ENCODE peak calls at places on chromosomes 4 and X, in ten cellular contexts. F is mesendoderm, L is small intestine, V is PC-9, D is WERI-Rb-1, O is GM23338, G is GM12878, H is ovary, B is upper lobe of right lung, A is brain microvascular endothelial cell. N is an unnamed sample.

GRCh38 chr4:26570596-26570995 is 13.3 kb upstream of the TBC1D19 start:
- DNase-seq in F (no peak), L (no peak), V (no peak), D (no peak), O (no peak), G (no peak), H (no peak), B (no peak), A (no peak), N (no peak)

GRCh38 chr4:101346312-101346561 is 1.1 kb downstream of the PPP3CA start:
- DNase-seq in F (no peak), L (no peak), V (no peak), D (no peak), O (no peak), G (no peak), H (no peak), B (no peak), A (no peak), N (no peak)

GRCh38 chrX:46376246-46376885 is 168.9 kb downstream of the ZNF674 start:
- DNase-seq in F (peak), L (peak), V (peak), D (peak), O (peak), G (no peak), H (no peak), B (no peak), A (peak), N (no peak)

GRCh38 chrX:112866175-112866574 is 25.5 kb upstream of the AMOT start:
- DNase-seq in F (no peak), L (no peak), V (no peak), D (no peak), O (no peak), G (no peak), H (no peak), B (no peak), A (no peak), N (no peak)

GRCh38 chr4:15717126-15717525 is 14.3 kb downstream of the BST1 start:
- DNase-seq in F (no peak), L (no peak), V (no peak), D (no peak), O (no peak), G (no peak), H (no peak), B (no peak), A (peak), N (peak)

GRCh38 chrX:9416562-9417319 is 48.1 kb upstream of the TBL1X start:
- DNase-seq in F (no peak), L (no peak), V (peak), D (no peak), O (no peak), G (no peak), H (no peak), B (no peak), A (no peak), N (peak)

GRCh38 chr4:128528793-128529553 is 241.4 kb upstream of the PGRMC2 start:
- DNase-seq in F (peak), L (no peak), V (peak), D (no peak), O (peak), G (no peak), H (no peak), B (no peak), A (peak), N (peak)

GRCh38 chr4:94976371-94977011 is 218.7 kb downstream of the BMPR1B start:
- DNase-seq in F (no peak), L (no peak), V (no peak), D (no peak), O (no peak), G (no peak), H (no peak), B (no peak), A (peak), N (no peak)

GRCh38 chrX:9370888-9371287 is 94.0 kb upstream of the TBL1X start:
- DNase-seq in F (no peak), L (no peak), V (no peak), D (no peak), O (no peak), G (no peak), H (no peak), B (no peak), A (no peak), N (no peak)

GRCh38 chr4:6109842-6110560 is 90.3 kb downstream of the JAKMIP1 start:
- DNase-seq in F (peak), L (peak), V (peak), D (peak), O (peak), G (no peak), H (no peak), B (no peak), A (no peak), N (no peak)

DNA sequence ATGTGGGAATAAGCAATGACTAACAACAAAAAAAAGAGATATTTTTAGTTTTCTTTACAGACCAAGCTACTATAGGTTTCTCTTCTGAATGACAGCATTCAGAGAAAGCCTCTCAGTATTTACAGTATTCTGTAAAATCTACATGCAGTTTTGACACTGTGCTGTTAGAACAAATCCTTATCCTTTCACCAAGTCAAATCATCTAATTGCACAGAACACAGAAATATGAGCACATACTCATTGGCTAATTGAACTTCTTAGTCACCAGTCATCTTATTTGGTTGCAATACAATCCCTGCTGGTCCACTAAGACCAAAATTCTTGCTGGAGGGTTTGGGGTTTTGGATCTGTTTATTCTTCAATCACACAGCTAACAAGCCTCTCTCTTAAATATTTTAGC is 5.7 kb downstream of the ACOT9 start:
- DNase-seq in F (no peak), L (no peak), V (no peak), D (no peak), O (no peak), G (no peak), H (no peak), B (no peak), A (no peak), N (no peak)
- H3K4me3 ChIP-seq in F (no peak), L (no peak), V (no peak), D (no peak), O (no peak), G (no peak), H (no peak), B (no peak), A (no peak), N (no peak)

DNA sequence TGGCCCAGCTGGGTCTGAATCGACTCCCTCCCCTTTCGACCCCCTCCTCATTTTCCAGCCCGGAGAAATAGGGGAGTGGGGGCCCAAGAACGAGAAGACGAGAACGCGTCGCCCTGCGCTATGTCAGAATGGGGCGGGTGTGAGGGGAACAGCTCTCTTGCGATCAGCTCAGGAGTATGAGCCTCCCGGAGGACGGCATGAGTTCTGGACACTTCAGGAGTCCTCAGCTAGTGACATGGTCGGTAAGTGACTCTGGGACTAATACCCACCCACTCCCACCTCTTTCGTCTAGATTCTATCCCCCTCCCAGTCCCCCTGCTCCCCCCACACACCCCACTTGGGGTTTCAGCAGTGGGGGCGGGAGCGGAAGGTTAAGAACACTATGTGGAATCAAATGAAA is 944 bp downstream of the KLF8 start:
- DNase-seq in F (peak), L (no peak), V (peak), D (no peak), O (peak), G (no peak), H (peak), B (peak), A (no peak), N (no peak)
- H3K4me3 ChIP-seq in F (peak), L (no peak), V (peak), D (no peak), O (peak), G (peak), H (peak), B (peak), A (no peak), N (peak)

DNA sequence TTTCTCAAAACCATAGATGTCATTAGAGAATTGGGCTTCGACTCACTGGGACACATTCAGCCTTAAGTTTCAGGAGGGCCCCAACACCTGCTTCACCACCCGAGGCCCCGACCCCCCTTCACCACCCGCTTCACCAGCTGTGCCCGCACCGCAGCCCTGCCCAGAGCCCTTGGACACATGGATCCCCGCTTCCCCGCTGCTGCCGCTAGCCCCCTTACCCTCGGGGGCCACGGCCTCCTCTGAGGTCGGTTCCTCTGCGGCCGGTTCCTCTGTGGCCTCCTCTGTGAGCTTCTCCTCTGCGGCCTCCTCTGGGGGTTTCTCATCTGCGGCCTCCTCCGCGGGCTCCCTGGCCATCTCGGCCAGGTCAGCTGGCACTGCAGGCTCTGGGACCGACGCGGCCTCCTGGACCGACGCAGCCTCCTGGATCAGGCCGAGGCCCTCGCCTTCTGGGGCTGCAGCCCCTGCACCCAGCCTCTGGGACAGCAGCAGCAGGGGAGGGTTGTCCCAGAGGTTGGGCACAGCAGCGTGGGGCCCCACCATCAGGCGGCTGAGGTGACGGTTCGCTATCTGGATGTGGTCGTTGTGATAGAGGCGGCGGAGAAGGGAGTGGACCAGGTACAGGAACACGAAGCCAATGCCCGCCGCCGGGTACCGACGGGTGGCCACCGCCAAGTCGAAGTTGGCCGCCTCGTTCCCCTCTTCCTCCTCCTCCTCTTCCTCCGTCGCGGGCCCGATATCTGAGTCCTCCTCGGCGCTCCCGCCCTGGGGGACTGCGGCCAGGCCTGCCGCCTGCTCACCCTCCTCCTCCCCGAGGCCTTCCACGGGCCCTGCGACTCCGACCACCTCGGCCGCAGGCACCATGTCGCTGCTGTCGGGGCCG is 748 bp downstream of the CT47B1 start:
- DNase-seq in F (no peak), L (no peak), V (no peak), D (no peak), O (no peak), G (no peak), H (no peak), B (no peak), A (no peak), N (no peak)
- H3K4me3 ChIP-seq in F (no peak), L (no peak), V (no peak), D (no peak), O (no peak), G (no peak), H (no peak), B (no peak), A (no peak), N (no peak)

DNA sequence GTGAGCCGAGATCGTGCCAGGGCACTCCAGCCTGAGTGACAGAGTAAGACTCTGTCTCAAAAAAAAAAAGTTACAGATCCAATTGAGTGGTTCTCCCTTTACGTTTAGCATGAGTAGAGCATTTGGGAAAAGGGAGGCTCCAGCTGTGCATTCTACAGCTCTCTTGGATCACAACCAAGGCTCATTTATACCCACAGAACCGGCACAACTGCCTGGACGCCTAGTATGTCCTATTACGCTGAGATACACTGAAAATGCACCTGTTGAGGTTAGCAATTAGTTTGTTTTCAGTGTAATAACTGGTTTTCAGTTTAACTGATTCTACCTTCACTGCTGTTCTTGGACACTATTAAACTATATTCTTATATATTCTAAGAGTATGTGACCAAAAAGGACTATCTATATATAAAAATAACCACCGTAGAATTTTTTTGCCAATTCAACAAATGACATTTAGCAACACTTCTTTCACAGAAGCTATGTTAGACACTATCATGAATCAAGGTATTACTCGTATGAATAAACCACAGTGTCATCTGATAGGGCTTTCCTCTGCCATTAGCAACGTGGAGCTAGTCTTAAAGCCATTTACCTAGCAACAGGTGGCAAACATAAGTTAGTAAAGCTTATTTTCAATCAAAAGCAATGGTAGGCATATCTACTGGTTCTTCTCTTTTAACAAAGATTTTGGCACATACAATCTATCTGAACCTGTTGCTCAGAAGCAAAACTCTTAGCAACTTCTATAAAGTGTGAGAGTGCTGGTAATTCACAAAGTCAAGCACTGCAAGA is 3.6 kb downstream of the OTUD4 start:
- DNase-seq in F (no peak), L (peak), V (no peak), D (no peak), O (no peak), G (no peak), H (no peak), B (no peak), A (no peak), N (no peak)
- H3K4me3 ChIP-seq in F (no peak), L (no peak), V (peak), D (no peak), O (peak), G (peak), H (no peak), B (peak), A (no peak), N (no peak)

GRCh38 chr4:184514121-184514988 is 40.0 kb upstream of the IRF2 start:
- DNase-seq in F (peak), L (no peak), V (no peak), D (no peak), O (no peak), G (peak), H (no peak), B (peak), A (peak), N (peak)
- H3K4me3 ChIP-seq in F (no peak), L (no peak), V (no peak), D (no peak), O (no peak), G (peak), H (no peak), B (no peak), A (no peak), N (no peak)

GRCh38 chr4:75071241-75071778 is 138.4 kb downstream of the PARM1 start:
- DNase-seq in F (no peak), L (no peak), V (no peak), D (peak), O (no peak), G (no peak), H (no peak), B (no peak), A (no peak), N (no peak)

GRCh38 chr4:75069493-75070074 is 136.7 kb downstream of the PARM1 start:
- DNase-seq in F (no peak), L (no peak), V (no peak), D (no peak), O (no peak), G (peak), H (no peak), B (no peak), A (no peak), N (no peak)
- H3K4me3 ChIP-seq in F (no peak), L (no peak), V (no peak), D (no peak), O (no peak), G (peak), H (no peak), B (no peak), A (no peak), N (no peak)

GRCh38 chr4:77827343-77827742 is 8.2 kb upstream of the CNOT6L start:
- DNase-seq in F (no peak), L (peak), V (no peak), D (no peak), O (no peak), G (no peak), H (no peak), B (no peak), A (no peak), N (no peak)
- H3K4me3 ChIP-seq in F (no peak), L (no peak), V (no peak), D (no peak), O (no peak), G (no peak), H (no peak), B (no peak), A (no peak), N (no peak)

DNA sequence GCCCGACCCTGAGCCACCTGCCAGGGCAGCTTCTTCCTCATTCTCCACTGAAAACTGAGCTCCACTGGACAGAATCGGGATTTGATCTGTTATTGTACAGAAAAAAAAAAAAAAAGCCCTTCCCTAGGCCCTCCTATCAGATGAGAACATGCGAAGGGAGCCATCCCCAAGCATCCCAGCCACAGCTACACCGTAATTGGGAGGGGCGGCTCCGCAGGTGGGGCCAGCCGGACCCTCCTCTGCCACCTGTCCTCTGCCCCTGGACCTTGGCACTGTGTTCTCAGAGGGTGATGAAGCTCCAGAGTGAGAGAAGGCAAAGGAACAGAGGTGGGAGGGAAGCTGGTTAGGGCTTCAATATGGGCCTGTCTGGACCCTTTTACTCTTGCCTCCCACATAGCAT is 240.0 kb upstream of the PSAPL1 start:
- DNase-seq in F (no peak), L (no peak), V (no peak), D (no peak), O (no peak), G (no peak), H (no peak), B (no peak), A (no peak), N (no peak)
- H3K4me3 ChIP-seq in F (no peak), L (no peak), V (no peak), D (no peak), O (no peak), G (no peak), H (no peak), B (no peak), A (no peak), N (no peak)

DNA sequence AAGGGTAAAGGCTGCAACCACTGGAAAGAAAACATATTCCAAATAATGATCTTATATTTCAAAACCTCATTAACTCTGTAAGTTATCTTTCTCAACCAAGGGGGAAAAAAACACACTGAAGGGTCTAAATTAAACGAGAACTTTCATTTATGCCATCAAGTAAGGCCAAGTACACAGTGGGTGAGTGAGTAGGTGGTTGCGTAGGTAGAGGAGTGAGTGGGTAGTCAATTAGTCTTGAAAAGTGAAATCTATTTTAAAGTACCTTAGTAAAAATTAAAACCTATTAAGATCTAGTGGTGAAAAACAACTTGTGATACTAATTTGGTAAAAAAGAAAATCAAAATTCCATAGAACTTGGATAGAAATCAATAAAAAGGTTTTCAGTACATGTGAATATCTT is 3.5 kb downstream of the CASK start:
- DNase-seq in F (no peak), L (no peak), V (no peak), D (no peak), O (no peak), G (no peak), H (no peak), B (no peak), A (no peak), N (no peak)
- H3K4me3 ChIP-seq in F (no peak), L (no peak), V (no peak), D (no peak), O (no peak), G (no peak), H (no peak), B (no peak), A (no peak), N (no peak)

GRCh38 chrX:115232933-115233496 is 881 bp downstream of the LRCH2 start:
- DNase-seq in F (no peak), L (no peak), V (no peak), D (no peak), O (no peak), G (no peak), H (no peak), B (no peak), A (no peak), N (no peak)

GRCh38 chrX:115233497-115234219 is at the start of gene LRCH2:
- DNase-seq in F (peak), L (no peak), V (no peak), D (peak), O (peak), G (no peak), H (peak), B (peak), A (no peak), N (no peak)

GRCh38 chrX:115229337-115229991 is 4.4 kb downstream of the LRCH2 start:
- DNase-seq in F (no peak), L (no peak), V (no peak), D (no peak), O (no peak), G (no peak), H (no peak), B (no peak), A (no peak), N (no peak)

GRCh38 chrX:115234220-115234557 is 293 bp upstream of the LRCH2 start:
- DNase-seq in F (no peak), L (no peak), V (no peak), D (no peak), O (no peak), G (no peak), H (no peak), B (no peak), A (no peak), N (no peak)
- H3K4me3 ChIP-seq in F (no peak), L (no peak), V (no peak), D (peak), O (peak), G (no peak), H (peak), B (peak), A (peak), N (peak)